ENCODE peak calls at places on chromosomes 1 and 21, in ten cellular contexts. C, W, Z, G, S, T, R, D, Q and V are unnamed samples.

GRCh38 chr1:70745199-70745598 is 302.4 kb downstream of the PTGER3 start:
- DNase-seq in C (no peak), R (peak), G (no peak), D (no peak), T (no peak), Q (no peak), Z (no peak), S (no peak), W (no peak), V (no peak)

GRCh38 chr1:57578099-57578498 is 154.2 kb upstream of the DAB1 start:
- DNase-seq in W (no peak), Z (no peak), G (no peak), C (no peak), S (no peak), D (no peak), R (no peak), Q (no peak), T (no peak), V (no peak)

GRCh38 chr1:180027949-180028445 is 73.4 kb downstream of the CEP350 start:
- DNase-seq in G (peak), D (no peak), S (no peak), C (no peak), W (no peak), Z (peak), T (no peak), R (no peak), Q (no peak), V (no peak)

GRCh38 chr1:227447531-227447990 is 115.8 kb upstream of the ZNF678 start:
- DNase-seq in R (no peak), Q (no peak), Z (peak), T (no peak), S (no peak), G (no peak), C (no peak), D (peak), W (no peak), V (no peak)

GRCh38 chr1:185156321-185156853 is 366 bp downstream of the TRMT1L start:
- DNase-seq in G (no peak), R (peak), C (no peak), Q (peak), D (no peak), Z (peak), S (no peak), T (peak), W (no peak), V (no peak)

GRCh38 chr1:206897175-206897574 is at the start of gene IL24:
- DNase-seq in G (no peak), Q (no peak), T (no peak), C (no peak), Z (no peak), R (no peak), S (no peak), D (no peak), W (no peak), V (no peak)

GRCh38 chr1:156504062-156504813 is 3.7 kb upstream of the MEF2D start:
- DNase-seq in Z (no peak), R (peak), D (no peak), Q (no peak), G (peak), S (no peak), T (no peak), W (no peak), C (no peak), V (no peak)

GRCh38 chr1:162889989-162890388 is 29.0 kb upstream of the CCDC190 start:
- DNase-seq in W (no peak), G (no peak), R (no peak), S (no peak), C (no peak), D (no peak), Z (no peak), T (no peak), Q (no peak), V (no peak)

GRCh38 chr1:165686121-165686970 is 12.0 kb downstream of the ALDH9A1 start:
- DNase-seq in C (no peak), Z (no peak), W (no peak), S (no peak), D (no peak), G (no peak), T (no peak), Q (no peak), R (peak), V (no peak)
- TF ChIP-seq CTCF in C (no peak), Z (no peak), W (peak), S (no peak), D (no peak), G (no peak), T (no peak), Q (no peak), R (peak), V (no peak)

GRCh38 chr21:14414932-14415508 is 32.1 kb upstream of the HSPA13 start:
- DNase-seq in Z (no peak), S (no peak), G (no peak), D (no peak), C (no peak), Q (no peak), T (no peak), W (no peak), R (no peak), V (no peak)
- TF ChIP-seq CTCF in Z (no peak), S (no peak), G (no peak), D (no peak), C (no peak), Q (no peak), T (no peak), W (no peak), R (no peak), V (no peak)

GRCh38 chr1:14567056-14567455 is 31.4 kb upstream of the KAZN start:
- DNase-seq in D (no peak), S (no peak), W (no peak), R (peak), T (no peak), Z (no peak), G (no peak), Q (no peak), C (no peak), V (no peak)
- TF ChIP-seq CTCF in D (no peak), S (no peak), W (no peak), R (peak), T (no peak), Z (no peak), G (no peak), Q (no peak), C (no peak), V (no peak)

GRCh38 chr1:160115545-160116276 is at the start of gene ATP1A2:
- DNase-seq in S (no peak), C (no peak), R (no peak), D (no peak), Q (no peak), T (no peak), Z (no peak), W (no peak), G (no peak), V (no peak)

GRCh38 chr1:160114085-160114484 is 1.5 kb upstream of the ATP1A2 start:
- DNase-seq in Q (no peak), Z (no peak), D (no peak), W (no peak), R (no peak), G (no peak), C (no peak), T (no peak), S (no peak), V (no peak)

GRCh38 chr1:160112370-160112769 is 3.2 kb upstream of the ATP1A2 start:
- DNase-seq in D (no peak), Q (no peak), G (no peak), C (no peak), Z (no peak), W (no peak), T (no peak), S (no peak), R (no peak), V (no peak)

GRCh38 chr1:160116277-160117147 is 953 bp downstream of the ATP1A2 start:
- DNase-seq in Q (no peak), Z (no peak), T (no peak), R (no peak), D (no peak), C (no peak), S (no peak), G (peak), W (no peak), V (no peak)

DNA sequence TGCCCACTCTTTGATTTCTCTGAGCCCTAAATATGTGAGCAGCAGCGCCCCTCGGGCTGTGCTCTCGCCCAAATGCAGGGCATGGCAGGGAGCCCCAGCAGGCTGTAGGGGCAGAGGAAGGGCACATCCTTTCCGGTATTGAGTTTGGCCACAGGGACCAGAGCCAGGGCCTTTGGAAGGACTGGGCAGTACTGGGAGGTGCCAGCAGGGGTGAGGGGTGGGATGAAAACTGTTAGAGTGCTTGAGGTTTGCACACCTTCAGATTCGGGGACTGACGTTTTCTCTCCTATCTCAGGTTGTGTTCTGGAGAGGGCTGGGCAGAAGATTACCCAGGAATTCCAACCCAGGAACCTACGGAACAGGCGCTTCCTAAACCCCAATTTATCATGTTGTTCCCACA is 2.2 kb upstream of the ATP1A2 start:
- DNase-seq in G (no peak), Z (no peak), S (no peak), T (no peak), Q (no peak), R (no peak), W (no peak), D (no peak), C (no peak), V (no peak)
- TF ChIP-seq CTCF in G (no peak), Z (no peak), S (no peak), T (no peak), Q (no peak), R (no peak), W (no peak), D (no peak), C (no peak), V (no peak)

DNA sequence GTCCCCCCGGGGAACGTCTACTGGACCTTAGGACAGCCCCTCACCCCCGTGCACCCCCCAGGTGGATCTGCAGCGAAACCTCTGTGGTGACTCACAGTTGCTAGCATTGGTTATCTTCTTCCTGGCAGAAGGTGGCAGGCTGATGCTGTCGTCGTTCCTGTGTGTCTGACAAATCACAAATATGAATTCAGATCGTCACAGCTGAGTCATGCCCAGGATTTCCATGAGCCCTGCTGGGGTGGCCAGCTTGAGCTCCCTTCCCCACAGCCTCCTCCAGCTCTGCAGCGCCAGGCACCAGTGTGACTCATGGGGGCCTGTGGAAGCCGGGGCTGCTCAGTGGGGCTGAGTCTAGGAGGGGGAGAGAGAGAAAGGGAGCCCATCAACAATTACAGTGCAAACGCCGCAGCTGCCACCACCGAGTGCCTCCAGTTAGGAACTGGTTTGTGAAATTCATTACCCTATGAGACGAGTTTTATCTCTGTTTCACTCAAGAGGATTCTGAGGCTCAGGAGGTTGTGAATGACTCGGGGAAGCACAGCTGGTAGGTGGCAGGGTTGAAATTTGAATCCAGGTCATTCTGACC is 197.9 kb downstream of the DYRK1A start:
- DNase-seq in Z (peak), D (peak), G (peak), T (peak), W (peak), C (peak), Q (peak), S (peak), R (no peak), V (no peak)
- TF ChIP-seq CTCF in Z (no peak), D (no peak), G (peak), T (no peak), W (no peak), C (no peak), Q (no peak), S (peak), R (no peak), V (no peak)

GRCh38 chr1:41810446-41810845 is 108.3 kb downstream of the HIVEP3 start:
- DNase-seq in G (peak), W (no peak), R (peak), Q (no peak), S (no peak), Z (peak), D (no peak), C (no peak), T (no peak), V (no peak)
- TF ChIP-seq CTCF in G (no peak), W (no peak), R (no peak), Q (no peak), S (no peak), Z (no peak), D (no peak), C (no peak), T (no peak), V (no peak)

DNA sequence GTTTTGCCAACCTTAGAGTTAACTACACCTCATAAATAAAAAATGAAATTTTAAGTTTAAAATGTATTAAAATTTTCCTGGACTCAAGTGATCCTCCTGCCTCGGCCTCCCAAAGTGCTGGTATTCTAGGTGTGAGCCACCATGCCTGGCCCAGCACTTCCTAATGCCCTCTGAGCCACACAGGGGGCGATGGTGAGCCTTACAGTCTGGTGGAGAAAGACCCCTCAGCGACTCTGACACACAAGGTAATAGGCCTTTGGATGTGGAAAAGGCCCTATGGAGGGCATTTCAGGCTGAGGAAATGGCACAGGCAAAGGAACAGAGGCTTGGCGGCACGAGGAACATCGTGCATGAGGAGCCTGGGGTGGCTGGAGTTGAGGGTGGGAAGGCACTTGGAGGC is 6.7 kb downstream of the CITED4 start:
- DNase-seq in C (no peak), W (no peak), D (no peak), Z (no peak), G (no peak), R (no peak), Q (no peak), S (no peak), T (no peak), V (no peak)
- TF ChIP-seq CTCF in C (no peak), W (peak), D (no peak), Z (peak), G (peak), R (peak), Q (no peak), S (no peak), T (peak), V (no peak)

GRCh38 chr1:20980051-20980450 is 192.9 kb upstream of the HP1BP3 start:
- DNase-seq in C (no peak), Z (no peak), W (no peak), T (no peak), S (no peak), D (no peak), G (peak), Q (no peak), R (no peak), V (no peak)

GRCh38 chr1:20981903-20982695 is 194.6 kb downstream of the EIF4G3 start:
- DNase-seq in W (no peak), D (no peak), S (no peak), Q (no peak), T (no peak), Z (peak), G (peak), R (peak), C (no peak), V (no peak)

GRCh38 chr1:20988030-20988825 is 188.5 kb downstream of the EIF4G3 start:
- DNase-seq in G (peak), R (no peak), T (no peak), Z (no peak), Q (no peak), W (no peak), C (no peak), S (no peak), D (no peak), V (no peak)

GRCh38 chr1:20978413-20978812 is 191.3 kb upstream of the HP1BP3 start:
- DNase-seq in R (no peak), G (no peak), S (no peak), W (no peak), Q (no peak), C (no peak), D (no peak), Z (no peak), T (no peak), V (no peak)

DNA sequence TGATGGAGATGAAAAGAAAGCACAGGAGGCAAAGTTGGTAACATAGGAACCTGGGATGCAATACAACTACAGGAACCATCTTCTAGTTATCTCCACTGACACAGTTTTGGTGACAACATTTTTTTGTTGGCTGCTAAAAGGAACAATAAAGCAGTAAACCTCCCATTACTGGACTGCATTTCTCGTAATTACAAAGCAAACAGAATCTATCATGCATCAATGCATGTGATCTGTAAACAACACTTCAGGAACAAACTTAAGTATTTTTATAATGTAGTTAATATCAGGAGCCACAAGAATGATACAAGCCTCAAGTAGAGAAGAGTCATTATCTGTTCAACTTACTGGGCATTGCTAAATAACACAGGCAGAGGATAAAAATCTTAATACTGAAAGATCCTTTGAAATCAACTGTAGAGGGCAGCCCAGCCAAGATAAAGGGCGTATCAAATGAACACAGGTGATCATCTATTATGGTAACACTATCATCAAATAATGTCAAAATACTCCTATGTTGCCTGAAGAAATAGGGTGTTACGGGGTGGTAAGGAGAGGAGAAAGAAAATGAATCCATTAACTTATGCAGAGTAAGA is 193.3 kb downstream of the EIF4G3 start:
- DNase-seq in T (no peak), Z (no peak), Q (no peak), W (no peak), R (no peak), G (no peak), D (no peak), C (no peak), S (no peak), V (no peak)
- TF ChIP-seq CTCF in T (no peak), Z (no peak), Q (no peak), W (no peak), R (peak), G (peak), D (no peak), C (no peak), S (no peak), V (no peak)

DNA sequence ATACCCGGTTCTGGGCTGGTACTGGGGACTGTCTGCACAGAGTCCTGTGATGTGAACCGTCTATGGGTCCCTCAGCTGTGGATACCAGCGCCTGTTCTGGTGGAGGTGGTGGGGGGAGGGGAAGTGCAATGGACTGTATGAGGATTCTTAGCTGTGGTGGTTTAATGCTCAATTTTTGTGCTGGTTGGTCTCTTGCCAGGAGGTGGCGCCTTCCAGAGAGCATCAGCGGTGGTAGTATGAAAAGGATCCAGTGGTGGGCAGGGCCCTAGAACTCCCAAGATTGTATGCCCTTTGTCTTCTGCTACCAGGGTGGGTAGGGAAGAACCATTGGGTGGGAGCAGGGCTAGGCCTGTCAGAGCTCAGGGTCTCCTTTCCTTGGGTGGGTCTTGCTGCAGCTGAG is 89.4 kb upstream of the B3GALT2 start:
- DNase-seq in Z (no peak), Q (no peak), R (no peak), S (no peak), C (no peak), G (no peak), W (no peak), D (no peak), T (no peak), V (no peak)
- TF ChIP-seq CTCF in Z (no peak), Q (no peak), R (peak), S (no peak), C (no peak), G (no peak), W (no peak), D (no peak), T (no peak), V (no peak)

DNA sequence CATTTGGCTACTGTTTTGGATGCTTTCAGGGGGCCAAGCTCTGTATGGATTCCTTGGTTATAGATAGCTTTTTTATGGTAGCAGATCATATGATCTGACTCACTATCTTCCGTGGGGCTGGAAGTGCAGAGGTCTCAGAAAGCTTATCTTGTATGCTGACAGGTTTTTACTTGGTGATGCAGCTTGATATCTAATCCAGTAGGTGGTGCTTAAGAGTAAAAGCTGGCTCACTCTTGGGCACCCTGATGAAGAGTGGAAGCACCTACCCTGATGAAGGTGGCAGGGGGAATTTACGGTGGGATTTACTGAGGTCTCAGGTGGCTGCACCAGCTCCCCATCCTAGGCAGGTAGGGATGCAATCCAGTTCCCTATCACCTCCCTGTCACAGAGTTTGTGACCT is 151.2 kb downstream of the PTBP2 start:
- DNase-seq in G (no peak), D (no peak), C (no peak), S (no peak), Z (no peak), R (no peak), W (no peak), Q (no peak), T (no peak), V (no peak)
- TF ChIP-seq CTCF in G (no peak), D (no peak), C (no peak), S (no peak), Z (no peak), R (peak), W (no peak), Q (no peak), T (no peak), V (no peak)